ENCODE peak calls at places on chromosomes 13 and 19, in nine cellular contexts. One of them, this sample, is unnamed.

GRCh38 chr19:7383284-7383683 is 34.5 kb downstream of the ARHGEF18 start:
- DNase-seq in lower leg skin: no peak
- DNase-seq in T-helper 17 cell: no peak
- DNase-seq in HCEC 1CT: no peak
- DNase-seq in choroid plexus epithelial cell: no peak
- DNase-seq in Caco-2: no peak
- DNase-seq in T-helper 9 cell: no peak
- DNase-seq in breast epithelium: no peak
- DNase-seq in HFFc6: no peak
- DNase-seq in this sample: no peak

GRCh38 chr13:113748101-113748861 is 10.7 kb upstream of the TMEM255B start:
- DNase-seq in choroid plexus epithelial cell: no peak
- DNase-seq in HCEC 1CT: no peak
- DNase-seq in T-helper 17 cell: no peak
- DNase-seq in T-helper 9 cell: no peak
- DNase-seq in Caco-2: no peak
- DNase-seq in lower leg skin: no peak
- DNase-seq in breast epithelium: no peak
- DNase-seq in HFFc6: no peak
- DNase-seq in this sample: no peak

GRCh38 chr19:2668188-2668763 is 34.2 kb downstream of the GNG7 start:
- DNase-seq in Caco-2: no peak
- DNase-seq in T-helper 17 cell: no peak
- DNase-seq in choroid plexus epithelial cell: no peak
- DNase-seq in T-helper 9 cell: no peak
- DNase-seq in breast epithelium: no peak
- DNase-seq in HCEC 1CT: no peak
- DNase-seq in lower leg skin: no peak
- DNase-seq in HFFc6: no peak
- DNase-seq in this sample: no peak

GRCh38 chr13:72599148-72599743 is 128.2 kb downstream of the MZT1 start:
- DNase-seq in Caco-2: no peak
- DNase-seq in HFFc6: no peak
- DNase-seq in choroid plexus epithelial cell: no peak
- DNase-seq in T-helper 17 cell: no peak
- DNase-seq in T-helper 9 cell: no peak
- DNase-seq in HCEC 1CT: no peak
- DNase-seq in breast epithelium: no peak
- DNase-seq in lower leg skin: no peak
- DNase-seq in this sample: no peak

GRCh38 chr19:4732680-4733114 is 9.1 kb upstream of the DPP9 start:
- DNase-seq in breast epithelium: no peak
- DNase-seq in T-helper 17 cell: no peak
- DNase-seq in lower leg skin: no peak
- DNase-seq in choroid plexus epithelial cell: peak
- DNase-seq in HFFc6: peak
- DNase-seq in Caco-2: peak
- DNase-seq in T-helper 9 cell: peak
- DNase-seq in HCEC 1CT: peak
- DNase-seq in this sample: peak

GRCh38 chr19:40803857-40804782 is 5.1 kb downstream of the EGLN2 start:
- DNase-seq in breast epithelium: no peak
- DNase-seq in T-helper 17 cell: peak
- DNase-seq in HFFc6: no peak
- DNase-seq in choroid plexus epithelial cell: no peak
- DNase-seq in HCEC 1CT: no peak
- DNase-seq in lower leg skin: no peak
- DNase-seq in Caco-2: no peak
- DNase-seq in T-helper 9 cell: peak
- DNase-seq in this sample: no peak

GRCh38 chr19:15154002-15154612 is 46.7 kb downstream of the NOTCH3 start:
- DNase-seq in Caco-2: peak
- DNase-seq in T-helper 9 cell: no peak
- DNase-seq in HFFc6: peak
- DNase-seq in breast epithelium: no peak
- DNase-seq in choroid plexus epithelial cell: peak
- DNase-seq in lower leg skin: no peak
- DNase-seq in T-helper 17 cell: no peak
- DNase-seq in HCEC 1CT: peak
- DNase-seq in this sample: no peak

GRCh38 chr19:19105365-19106060 is 32.8 kb downstream of the TMEM161A start:
- DNase-seq in choroid plexus epithelial cell: peak
- DNase-seq in T-helper 17 cell: no peak
- DNase-seq in HFFc6: no peak
- DNase-seq in HCEC 1CT: peak
- DNase-seq in T-helper 9 cell: no peak
- DNase-seq in breast epithelium: no peak
- DNase-seq in Caco-2: peak
- DNase-seq in lower leg skin: no peak
- DNase-seq in this sample: no peak

GRCh38 chr19:13085673-13086072 is 17.0 kb downstream of the LYL1 start:
- DNase-seq in breast epithelium: no peak
- DNase-seq in Caco-2: no peak
- DNase-seq in lower leg skin: no peak
- DNase-seq in choroid plexus epithelial cell: no peak
- DNase-seq in HCEC 1CT: no peak
- DNase-seq in T-helper 17 cell: no peak
- DNase-seq in HFFc6: no peak
- DNase-seq in T-helper 9 cell: no peak
- DNase-seq in this sample: no peak

GRCh38 chr19:35389192-35389861 is 18.5 kb downstream of the GPR42 start:
- DNase-seq in T-helper 9 cell: no peak
- DNase-seq in Caco-2: no peak
- DNase-seq in HCEC 1CT: no peak
- DNase-seq in lower leg skin: no peak
- DNase-seq in choroid plexus epithelial cell: no peak
- DNase-seq in T-helper 17 cell: no peak
- DNase-seq in breast epithelium: no peak
- DNase-seq in HFFc6: no peak
- DNase-seq in this sample: no peak

GRCh38 chr19:293436-294110 is 2.4 kb upstream of the PLPP2 start:
- DNase-seq in T-helper 9 cell: no peak
- DNase-seq in HCEC 1CT: no peak
- DNase-seq in T-helper 17 cell: no peak
- DNase-seq in choroid plexus epithelial cell: no peak
- DNase-seq in breast epithelium: peak
- DNase-seq in Caco-2: no peak
- DNase-seq in HFFc6: no peak
- DNase-seq in lower leg skin: no peak
- DNase-seq in this sample: no peak

GRCh38 chr13:73681779-73682178 is 452.4 kb downstream of the KLF12 start:
- DNase-seq in HCEC 1CT: no peak
- DNase-seq in T-helper 9 cell: no peak
- DNase-seq in T-helper 17 cell: no peak
- DNase-seq in Caco-2: no peak
- DNase-seq in HFFc6: no peak
- DNase-seq in lower leg skin: no peak
- DNase-seq in choroid plexus epithelial cell: no peak
- DNase-seq in breast epithelium: no peak
- DNase-seq in this sample: no peak

GRCh38 chr13:111093136-111093535 is 22.0 kb upstream of the ARHGEF7 start:
- DNase-seq in Caco-2: no peak
- DNase-seq in T-helper 17 cell: no peak
- DNase-seq in HFFc6: no peak
- DNase-seq in choroid plexus epithelial cell: no peak
- DNase-seq in lower leg skin: no peak
- DNase-seq in T-helper 9 cell: no peak
- DNase-seq in breast epithelium: no peak
- DNase-seq in HCEC 1CT: no peak
- DNase-seq in this sample: no peak

This sample was measured in gastrocnemius medialis.